ENCODE peak calls at places on chromosome 5, in eight cellular contexts. S, C, B, K, R, T, E and J are unnamed samples.

GRCh38 chr5:168260353-168261211 is 30.9 kb upstream of the WWC1 start:
- DNase-seq in E (peak), T (no peak), B (no peak), R (no peak), C (no peak), K (no peak), S (no peak), J (no peak)

GRCh38 chr5:158676642-158677489 is 422.9 kb downstream of the EBF1 start:
- DNase-seq in B (peak), T (no peak), K (no peak), R (no peak), E (no peak), S (no peak), C (no peak), J (peak)

GRCh38 chr5:10838038-10838437 is 77.0 kb upstream of the DAP start:
- DNase-seq in S (no peak), B (no peak), R (no peak), C (no peak), K (no peak), E (no peak), T (no peak), J (no peak)

GRCh38 chr5:160605266-160605665 is 183.6 kb downstream of the PTTG1 start:
- DNase-seq in B (no peak), T (no peak), R (no peak), S (no peak), C (no peak), K (no peak), E (no peak), J (no peak)

GRCh38 chr5:96629774-96630173 is 32.4 kb upstream of the CAST start:
- DNase-seq in C (no peak), K (peak), T (peak), B (no peak), R (peak), E (no peak), S (peak), J (no peak)

GRCh38 chr5:132253008-132253441 is 4.5 kb upstream of the PDLIM4 start:
- DNase-seq in E (no peak), S (no peak), C (no peak), B (no peak), T (no peak), K (no peak), R (no peak), J (no peak)

GRCh38 chr5:74212336-74212735 is 428.2 kb downstream of the ENC1 start:
- DNase-seq in T (peak), S (no peak), E (peak), R (no peak), K (peak), C (no peak), B (peak), J (no peak)

GRCh38 chr5:56350595-56351170 is 117.6 kb upstream of the ANKRD55 start:
- DNase-seq in K (peak), S (peak), E (peak), T (peak), C (peak), B (no peak), R (peak), J (no peak)

GRCh38 chr5:171762016-171762415 is 23.6 kb upstream of the SMIM23 start:
- DNase-seq in S (no peak), C (no peak), B (no peak), E (no peak), K (no peak), R (no peak), T (no peak), J (no peak)

GRCh38 chr5:96566775-96567174 is 95.4 kb upstream of the CAST start:
- DNase-seq in R (no peak), S (no peak), E (no peak), B (no peak), C (no peak), K (no peak), T (no peak), J (peak)

GRCh38 chr5:72166070-72166979 is 59.0 kb downstream of the MAP1B start:
- DNase-seq in T (peak), C (peak), B (peak), S (no peak), E (no peak), K (no peak), R (peak), J (no peak)

GRCh38 chr5:178547052-178547666 is 43.0 kb downstream of the COL23A1 start:
- DNase-seq in B (no peak), S (no peak), K (no peak), T (no peak), R (no peak), E (no peak), C (no peak), J (no peak)

GRCh38 chr5:168528521-168529360 is at the start of gene FBLL1:
- DNase-seq in T (peak), S (no peak), E (peak), B (peak), R (peak), K (peak), C (no peak), J (peak)

GRCh38 chr5:138489705-138490104 is 24.4 kb downstream of the EGR1 start:
- DNase-seq in S (no peak), B (no peak), E (no peak), K (no peak), T (no peak), C (no peak), R (no peak), J (no peak)

GRCh38 chr5:55633574-55634203 is 78.4 kb downstream of the SLC38A9 start:
- DNase-seq in C (peak), E (peak), R (no peak), K (no peak), S (no peak), B (no peak), T (peak), J (peak)

GRCh38 chr5:13745508-13745907 is 199.0 kb downstream of the DNAH5 start:
- DNase-seq in C (no peak), R (peak), S (no peak), E (no peak), T (peak), K (peak), B (no peak), J (no peak)

GRCh38 chr5:170338933-170339779 is 41.6 kb upstream of the LCP2 start:
- DNase-seq in T (no peak), B (peak), C (no peak), E (peak), S (no peak), K (no peak), R (peak), J (peak)

GRCh38 chr5:62937661-62938558 is 359.3 kb downstream of the LRRC70 start:
- DNase-seq in E (no peak), C (no peak), T (peak), K (peak), R (no peak), B (no peak), S (no peak), J (no peak)

GRCh38 chr5:69484891-69485290 is 7.7 kb upstream of the OCLN start:
- DNase-seq in K (no peak), B (no peak), E (no peak), R (no peak), C (no peak), T (peak), S (no peak), J (no peak)

GRCh38 chr5:2991884-2992283 is 240.4 kb upstream of the IRX2 start:
- DNase-seq in K (no peak), C (no peak), S (no peak), R (no peak), B (no peak), T (no peak), E (no peak), J (no peak)

GRCh38 chr5:36311967-36312366 is 10.3 kb upstream of the RANBP3L start:
- DNase-seq in K (no peak), T (no peak), E (no peak), C (no peak), R (no peak), S (no peak), B (no peak), J (no peak)

GRCh38 chr5:31385774-31386537 is 145.9 kb downstream of the DROSHA start:
- DNase-seq in S (no peak), C (no peak), E (no peak), T (peak), K (no peak), B (no peak), R (peak), J (no peak)

GRCh38 chr5:68419637-68420452 is 204.3 kb downstream of the PIK3R1 start:
- DNase-seq in C (no peak), R (peak), E (peak), T (peak), K (no peak), S (no peak), B (no peak), J (no peak)

GRCh38 chr5:14040542-14040941 is 96.1 kb upstream of the DNAH5 start:
- DNase-seq in C (no peak), S (no peak), B (no peak), R (no peak), T (no peak), K (no peak), E (no peak), J (no peak)

GRCh38 chr5:80763211-80763610 is 108.4 kb upstream of the DHFR start:
- DNase-seq in R (no peak), S (no peak), B (no peak), C (no peak), T (peak), E (no peak), K (no peak), J (no peak)

GRCh38 chr5:176364765-176365662 is at the start of gene ARL10:
- DNase-seq in S (no peak), B (peak), T (no peak), K (peak), E (peak), R (peak), C (peak), J (no peak)

GRCh38 chr5:112136773-112137172 is 282.3 kb downstream of the EPB41L4A start:
- DNase-seq in T (peak), B (no peak), S (no peak), E (no peak), R (no peak), C (no peak), K (no peak), J (peak)

GRCh38 chr5:125798311-125798710 is 624.9 kb upstream of the GRAMD2B start:
- DNase-seq in C (no peak), T (peak), E (peak), S (no peak), K (peak), B (no peak), R (peak), J (no peak)

GRCh38 chr5:172383231-172383802 is 71.0 kb downstream of the SH3PXD2B start:
- DNase-seq in S (peak), B (no peak), T (peak), K (peak), E (peak), R (peak), C (no peak), J (no peak)

GRCh38 chr5:58933891-58934628 is 351.2 kb downstream of the RAB3C start:
- DNase-seq in E (no peak), K (no peak), S (no peak), T (no peak), C (no peak), R (no peak), B (no peak), J (no peak)

GRCh38 chr5:40359854-40360253 is 319.9 kb upstream of the PTGER4 start:
- DNase-seq in T (no peak), E (no peak), S (no peak), B (no peak), C (no peak), K (no peak), R (no peak), J (no peak)